ENCODE peak calls at places on chromosomes 1 and 21, in nine cellular contexts. T is mesendoderm; B is activated CD4-positive, alpha-beta T cell treated with anti-CD3 and anti-CD28 coated beads, Interleukin-2, amount 10 ng/mL, durations not matched to agents 7 days and 5 days; C is keratinocyte; Y is pulmonary artery endothelial cell; L is left kidney; Q is astrocyte of the spinal cord; J is gastrocnemius medialis; Z is activated T-cell treated with anti-CD3 and anti-CD28 coated beads for 1 hour. N is an unnamed sample.

GRCh38 chr21:42243026-42243425 is 24.1 kb downstream of the ABCG1 start:
- DNase-seq in T (no peak), L (no peak), J (no peak), B (no peak), C (no peak), Y (no peak), Z (no peak), Q (no peak), N (no peak)

GRCh38 chr1:54774820-54775498 is 10.6 kb upstream of the PARS2 start:
- DNase-seq in Z (no peak), C (no peak), T (peak), L (peak), Y (no peak), Q (peak), J (no peak), B (no peak), N (no peak)

GRCh38 chr1:53111073-53111556 is 31.3 kb downstream of the SLC1A7 start:
- DNase-seq in L (no peak), J (no peak), Y (no peak), Z (no peak), Q (no peak), T (no peak), C (no peak), B (no peak), N (no peak)

GRCh38 chr1:41323243-41323642 is 38.0 kb upstream of the FOXO6 start:
- DNase-seq in Z (no peak), Y (no peak), Q (no peak), L (no peak), B (no peak), J (no peak), T (no peak), C (no peak), N (no peak)

GRCh38 chr21:37414292-37415253 is 48.0 kb downstream of the DYRK1A start:
- DNase-seq in Z (no peak), Q (no peak), J (no peak), L (no peak), B (no peak), C (no peak), Y (no peak), T (no peak), N (no peak)

GRCh38 chr1:180522204-180522497 is 19.8 kb upstream of the ACBD6 start:
- DNase-seq in Q (no peak), C (no peak), Z (no peak), Y (no peak), L (peak), B (no peak), T (peak), J (no peak), N (no peak)

GRCh38 chr1:22567994-22568393 is 4.7 kb downstream of the EPHA8 start:
- DNase-seq in B (no peak), J (no peak), Q (no peak), Y (no peak), C (no peak), T (no peak), Z (no peak), L (no peak), N (no peak)

GRCh38 chr1:27598902-27599528 is 4.9 kb downstream of the AHDC1 start:
- DNase-seq in Z (peak), J (no peak), T (peak), B (no peak), Q (peak), L (peak), Y (peak), C (no peak), N (peak)

GRCh38 chr1:67688526-67689219 is 3.7 kb downstream of the GADD45A start:
- DNase-seq in Y (no peak), C (no peak), B (no peak), Z (no peak), T (peak), Q (no peak), L (no peak), J (no peak), N (no peak)

GRCh38 chr1:212566522-212567479 is 41.8 kb upstream of the ATF3 start:
- DNase-seq in Y (peak), B (peak), C (no peak), L (peak), J (no peak), T (peak), Q (peak), Z (peak), N (no peak)

GRCh38 chr1:61585714-61586113 is 139.2 kb downstream of the TM2D1 start:
- DNase-seq in T (no peak), C (no peak), J (no peak), L (peak), Z (no peak), Q (no peak), Y (no peak), B (no peak), N (no peak)

GRCh38 chr1:58779837-58780585 is 3.8 kb downstream of the JUN start:
- DNase-seq in B (no peak), J (no peak), Q (peak), Y (no peak), T (peak), L (peak), Z (no peak), C (no peak), N (no peak)

GRCh38 chr21:33945652-33946270 is 30.2 kb upstream of the ATP5PO start:
- DNase-seq in B (no peak), T (no peak), J (no peak), Z (no peak), Y (no peak), L (no peak), Q (no peak), C (peak), N (no peak)

GRCh38 chr1:183946309-183946591 is 91.3 kb downstream of the COLGALT2 start:
- DNase-seq in Z (no peak), Q (no peak), C (no peak), Y (no peak), B (no peak), L (no peak), T (no peak), J (no peak), N (no peak)

N was measured in ascending aorta.